ENCODE peak calls at places on chromosome 7, in eight cellular contexts. N, X, P, S, E, A, J and G are unnamed samples.
A peak's percentile ranks its signal among the peaks of the same experiment; 100 is the strongest.

GRCh38 chr7:17099083-17099973 is 199.1 kb upstream of the AHR start:
- ATAC-seq in E (no peak), S (peak; percentile 99), N (no peak), A (no peak), P (no peak), X (no peak), J (no peak), G (no peak)

GRCh38 chr7:53418834-53419482 is 383.5 kb downstream of the POM121L12 start:
- ATAC-seq in E (no peak), X (no peak), J (no peak), A (no peak), N (no peak), S (no peak), P (no peak), G (no peak)

GRCh38 chr7:97001656-97002554 is 3.4 kb upstream of the DLX6 start:
- ATAC-seq in A (no peak), P (no peak), X (no peak), J (no peak), S (no peak), N (no peak), E (no peak), G (no peak)

GRCh38 chr7:33961948-33962347 is 56.6 kb downstream of the BMPER start:
- ATAC-seq in S (no peak), E (no peak), X (no peak), J (no peak), A (no peak), P (no peak), N (no peak), G (no peak)

GRCh38 chr7:143372070-143372469 is 9.1 kb upstream of the ZYX start:
- ATAC-seq in X (peak; percentile 67), P (peak; percentile 71), A (peak; percentile 79), J (peak; percentile 57), S (no peak), N (peak; percentile 39), E (peak; percentile 27), G (peak; percentile 89)

GRCh38 chr7:30708412-30708811 is 26.2 kb upstream of the CRHR2 start:
- ATAC-seq in P (no peak), N (no peak), E (no peak), S (no peak), X (no peak), A (no peak), J (no peak), G (no peak)

GRCh38 chr7:41134242-41134872 is 568.5 kb downstream of the INHBA start:
- ATAC-seq in X (peak; percentile 85), P (no peak), J (no peak), S (no peak), N (no peak), A (peak; percentile 31), E (no peak), G (no peak)

GRCh38 chr7:134500406-134500805 is 27.0 kb upstream of the AKR1B10 start:
- ATAC-seq in X (no peak), S (no peak), N (no peak), P (no peak), E (no peak), J (no peak), A (no peak), G (no peak)

GRCh38 chr7:30799976-30800661 is 28.9 kb downstream of the MINDY4 start:
- ATAC-seq in E (no peak), A (no peak), N (no peak), P (no peak), X (no peak), S (no peak), J (no peak), G (no peak)

GRCh38 chr7:26178272-26178960 is 22.1 kb downstream of the HNRNPA2B1 start:
- ATAC-seq in P (no peak), E (no peak), N (no peak), J (no peak), A (peak; percentile 25), S (peak; percentile 15), X (peak; percentile 16), G (peak; percentile 15)

GRCh38 chr7:88111842-88112385 is 107.9 kb downstream of the SRI start:
- ATAC-seq in A (no peak), S (no peak), N (no peak), X (no peak), J (no peak), P (no peak), E (no peak), G (no peak)

GRCh38 chr7:47611045-47611511 is 29.2 kb upstream of the TNS3 start:
- ATAC-seq in X (no peak), J (no peak), A (no peak), E (no peak), S (peak; percentile 51), P (no peak), N (no peak), G (no peak)

GRCh38 chr7:2477447-2478386 is 1.5 kb upstream of the GRIFIN start:
- ATAC-seq in S (peak; percentile 86), A (peak; percentile 96), X (peak; percentile 98), J (peak; percentile 94), E (peak; percentile 79), P (peak; percentile 92), N (peak; percentile 98), G (peak; percentile 98)

GRCh38 chr7:95420996-95421846 is 13.6 kb downstream of the PON2 start:
- ATAC-seq in A (no peak), S (peak; percentile 11), J (no peak), P (peak; percentile 82), N (no peak), X (no peak), E (no peak), G (no peak)

GRCh38 chr7:44321796-44322195 is 3.6 kb downstream of the CAMK2B start:
- ATAC-seq in N (no peak), P (no peak), X (no peak), S (no peak), J (no peak), A (no peak), E (no peak), G (no peak)

GRCh38 chr7:122689346-122690109 is 9.4 kb downstream of the RNF133 start:
- ATAC-seq in X (no peak), N (no peak), J (no peak), A (no peak), P (no peak), S (no peak), E (no peak), G (no peak)

GRCh38 chr7:148587076-148587475 is 3.5 kb upstream of the C7orf33 start:
- ATAC-seq in X (no peak), N (no peak), P (no peak), A (no peak), E (no peak), S (no peak), J (no peak), G (no peak)

GRCh38 chr7:111855842-111856227 is 293.5 kb upstream of the IMMP2L start:
- ATAC-seq in N (no peak), J (no peak), X (no peak), S (peak; percentile 49), A (no peak), E (no peak), P (no peak), G (no peak)

GRCh38 chr7:123621707-123622106 is 20.1 kb downstream of the ASB15 start:
- ATAC-seq in P (no peak), N (no peak), E (no peak), J (no peak), X (no peak), A (no peak), S (no peak), G (no peak)